ENCODE peak calls at places on chromosomes 7 and 10, in nine cellular contexts. S is cardiac muscle cell; N is RPMI7951; I is GM19239; Z is activated CD4-positive, alpha-beta T cell treated with anti-CD3 and anti-CD28 coated beads for 1 hour; J is body of pancreas; B is LoVo; Q is RKO; U is fibroblast of the aortic adventitia. K is an unnamed sample.

GRCh38 chr10:15333909-15334649 is 37.0 kb downstream of the FAM171A1 start:
- DNase-seq in S (no peak), N (peak), I (no peak), Z (no peak), J (no peak), B (peak), Q (no peak), U (no peak), K (no peak)

GRCh38 chr7:128863433-128863989 is 855 bp downstream of the ATP6V1F start:
- DNase-seq in S (peak), N (peak), I (peak), Z (no peak), J (peak), B (peak), Q (peak), U (peak), K (peak)

GRCh38 chr7:131738066-131738465 is 181.6 kb upstream of the PODXL start:
- DNase-seq in S (no peak), N (no peak), I (no peak), Z (no peak), J (no peak), B (no peak), Q (no peak), U (no peak), K (no peak)

GRCh38 chr7:73667344-73668102 is at the start of gene VPS37D:
- DNase-seq in S (peak), N (peak), I (peak), Z (peak), J (peak), B (peak), Q (peak), U (peak), K (peak)

GRCh38 chr10:77405771-77406241 is 231.8 kb downstream of the KCNMA1 start:
- DNase-seq in S (peak), N (peak), I (no peak), Z (no peak), J (peak), B (peak), Q (peak), U (peak), K (no peak)

GRCh38 chr10:125117941-125118630 is 42.3 kb downstream of the CTBP2 start:
- DNase-seq in S (peak), N (no peak), I (no peak), Z (no peak), J (peak), B (no peak), Q (no peak), U (peak), K (no peak)

GRCh38 chr7:127776776-127777390 is 124.9 kb downstream of the SND1 start:
- DNase-seq in S (peak), N (peak), I (no peak), Z (no peak), J (no peak), B (no peak), Q (no peak), U (peak), K (no peak)

GRCh38 chr7:73773700-73774517 is 3.8 kb upstream of the CLDN3 start:
- DNase-seq in S (no peak), N (no peak), I (no peak), Z (no peak), J (no peak), B (peak), Q (no peak), U (no peak), K (no peak)

GRCh38 chr7:137135654-137136350 is 207.7 kb downstream of the PTN start:
- DNase-seq in S (no peak), N (peak), I (no peak), Z (no peak), J (no peak), B (no peak), Q (no peak), U (peak), K (no peak)

GRCh38 chr7:33130184-33130583 is 820 bp downstream of the BBS9 start:
- DNase-seq in S (peak), N (peak), I (no peak), Z (no peak), J (no peak), B (no peak), Q (peak), U (no peak), K (no peak)

GRCh38 chr10:21265622-21266021 is 259.9 kb downstream of the SKIDA1 start:
- DNase-seq in S (peak), N (peak), I (no peak), Z (no peak), J (no peak), B (peak), Q (no peak), U (peak), K (no peak)

GRCh38 chr10:5697342-5697741 is 12.7 kb downstream of the TASOR2 start:
- DNase-seq in S (no peak), N (no peak), I (no peak), Z (no peak), J (no peak), B (no peak), Q (no peak), U (no peak), K (no peak)

GRCh38 chr7:4203786-4204185 is 478.3 kb upstream of the FOXK1 start:
- DNase-seq in S (no peak), N (no peak), I (no peak), Z (no peak), J (no peak), B (no peak), Q (no peak), U (no peak), K (no peak)

GRCh38 chr7:55074008-55074499 is 55.2 kb downstream of the EGFR start:
- DNase-seq in S (peak), N (peak), I (peak), Z (no peak), J (peak), B (peak), Q (no peak), U (peak), K (peak)

GRCh38 chr7:106125417-106125816 is 13.3 kb upstream of the SYPL1 start:
- DNase-seq in S (peak), N (no peak), I (no peak), Z (no peak), J (no peak), B (no peak), Q (peak), U (peak), K (no peak)

GRCh38 chr7:106248616-106249015 is 36.2 kb downstream of the NAMPT start:
- DNase-seq in S (no peak), N (no peak), I (no peak), Z (no peak), J (no peak), B (no peak), Q (no peak), U (no peak), K (no peak)

GRCh38 chr7:157576415-157576814 is 239.6 kb downstream of the DNAJB6 start:
- DNase-seq in S (no peak), N (no peak), I (no peak), Z (peak), J (no peak), B (no peak), Q (no peak), U (no peak), K (peak)

GRCh38 chr7:92635538-92635937 is 45.3 kb upstream of the FAM133B start:
- DNase-seq in S (no peak), N (no peak), I (no peak), Z (no peak), J (no peak), B (no peak), Q (no peak), U (no peak), K (no peak)

GRCh38 chr7:36545291-36545690 is 155.6 kb downstream of the ANLN start:
- DNase-seq in S (no peak), N (no peak), I (no peak), Z (no peak), J (no peak), B (no peak), Q (no peak), U (no peak), K (no peak)

K was measured in GM20000.